ENCODE peak calls at places on chromosomes 12 and 14, in four cellular contexts. V, Q, I and N are unnamed samples.
A peak's percentile ranks its signal among the peaks of the same experiment; 100 is the strongest.

GRCh38 chr14:99537399-99537798 is 56.2 kb downstream of the CCNK start:
- DNase-seq in V (peak; percentile 83), Q (peak; percentile 83), I (no peak), N (no peak)

GRCh38 chr14:100862277-100862676 is 36.4 kb downstream of the MEG3 start:
- DNase-seq in V (no peak), Q (peak; percentile 31), I (no peak), N (no peak)

GRCh38 chr12:124520258-124520657 is 47.2 kb downstream of the NCOR2 start:
- DNase-seq in V (no peak), Q (peak; percentile 29), I (no peak), N (no peak)

GRCh38 chr12:69821441-69822204 is 3.4 kb upstream of the MYRFL start:
- DNase-seq in V (no peak), Q (peak; percentile 68), I (no peak), N (no peak)

GRCh38 chr12:6532051-6532926 is 2.0 kb upstream of the GAPDH start:
- DNase-seq in V (peak; percentile 96), Q (peak; percentile 99), I (peak; percentile 62), N (peak; percentile 90)

GRCh38 chr14:91274796-91275195 is 30.3 kb upstream of the GPR68 start:
- DNase-seq in V (no peak), Q (no peak), I (no peak), N (no peak)

GRCh38 chr12:6782903-6783571 is 6.3 kb upstream of the CD4 start:
- DNase-seq in V (no peak), Q (no peak), I (no peak), N (no peak)

GRCh38 chr14:74934476-74935339 is 11.6 kb upstream of the RPS6KL1 start:
- DNase-seq in V (peak; percentile 61), Q (no peak), I (no peak), N (peak; percentile 31)

GRCh38 chr14:76778546-76779215 is 17.4 kb downstream of the VASH1 start:
- DNase-seq in V (no peak), Q (no peak), I (no peak), N (peak; percentile 22)

GRCh38 chr12:85681333-85681732 is 154.9 kb downstream of the RASSF9 start:
- DNase-seq in V (no peak), Q (no peak), I (no peak), N (no peak)
- H3K56ac ChIP-seq in V (no peak overlapping the region), Q (no peak overlapping the region), I (no peak overlapping the region), N (no peak overlapping the region)

GRCh38 chr12:123091230-123091629 is 59.7 kb downstream of the PITPNM2 start:
- DNase-seq in V (no peak), Q (no peak), I (no peak), N (no peak)
- H3K4me1 ChIP-seq in V (peaks cover 2% of the 10 kb centered on the region), Q (peaks cover 35% of the 10 kb centered on the region), I (no peaks in the 10 kb centered on the region), N (no peaks in the 10 kb centered on the region)

GRCh38 chr12:95470300-95470699 is 3.7 kb upstream of the METAP2 start:
- DNase-seq in V (no peak), Q (no peak), I (no peak), N (no peak)

GRCh38 chr12:95473440-95473946 is 459 bp upstream of the METAP2 start:
- DNase-seq in V (no peak), Q (peak; percentile 41), I (no peak), N (peak; percentile 39)

DNA sequence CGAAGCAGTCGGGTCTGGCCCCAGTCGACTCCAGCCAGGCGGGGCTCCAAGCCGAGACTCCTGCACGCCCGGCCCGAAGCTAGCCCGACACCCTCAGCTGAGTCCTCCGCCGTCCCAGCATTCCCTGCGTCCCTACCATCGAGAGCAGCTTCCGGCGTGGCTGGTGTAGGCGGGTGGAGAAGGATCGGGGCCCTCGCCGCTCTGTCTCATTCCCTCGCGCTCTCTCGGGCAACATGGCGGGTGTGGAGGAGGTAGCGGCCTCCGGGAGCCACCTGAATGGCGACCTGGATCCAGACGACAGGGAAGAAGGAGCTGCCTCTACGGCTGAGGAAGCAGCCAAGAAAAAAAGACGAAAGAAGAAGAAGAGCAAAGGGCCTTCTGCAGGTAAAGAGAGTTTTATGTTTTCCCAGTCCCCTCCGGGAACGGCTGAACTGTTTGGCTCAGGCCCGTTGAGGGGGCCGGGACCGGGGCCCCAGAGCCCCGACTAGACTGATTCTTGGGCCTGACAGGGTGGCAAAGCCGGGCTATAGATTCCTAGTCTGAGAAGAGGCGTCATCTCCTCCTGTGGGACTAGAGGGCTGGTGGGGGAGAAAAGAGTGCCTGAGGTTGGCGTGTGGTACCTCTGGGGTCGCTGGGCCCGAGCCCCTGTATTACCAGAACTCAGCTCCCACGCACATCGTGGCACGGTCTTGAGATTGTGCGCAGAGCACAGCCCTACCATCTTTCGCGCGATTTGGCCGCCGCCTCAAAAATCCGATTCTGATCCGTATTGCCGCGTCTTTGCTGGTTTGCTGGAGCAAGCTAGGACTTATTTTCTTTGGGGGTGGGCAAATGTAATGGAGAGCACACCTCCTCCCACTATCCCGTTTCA is at the start of gene METAP2:
- DNase-seq in V (peak; percentile 99), Q (peak; percentile 95), I (peak; percentile 93), N (peak; percentile 99)
- H3K56ac ChIP-seq in V (peak within 1 kb of the TSS; percentile 97), Q (peak within 1 kb of the TSS; percentile 96), I (peak within 1 kb of the TSS; percentile 74), N (no peak within 1 kb of the TSS)

DNA sequence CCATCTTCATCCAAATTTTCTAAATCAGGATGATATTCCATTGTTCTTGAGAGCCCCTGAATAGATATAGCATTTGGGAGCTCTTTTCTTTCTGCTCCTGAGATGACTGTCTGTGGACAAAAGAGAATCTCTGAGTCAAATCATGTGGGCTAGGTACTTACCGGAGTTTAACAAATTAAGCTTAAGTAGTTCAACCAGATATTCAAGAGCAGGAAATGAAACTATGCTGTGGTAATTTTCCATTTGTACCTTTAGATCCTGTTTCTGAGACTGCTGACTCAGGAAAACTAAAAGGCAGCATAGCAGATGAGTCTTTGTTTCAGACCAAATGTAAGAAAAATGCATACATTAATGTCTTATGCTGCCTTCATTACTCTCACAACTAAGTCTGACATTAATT is at the start of gene CLEC7A:
- DNase-seq in V (no peak), Q (no peak), I (no peak), N (no peak)
- H3K4me1 ChIP-seq in V (peaks cover 3% of the 10 kb centered on the region), Q (no peaks in the 10 kb centered on the region), I (peaks cover 3% of the 10 kb centered on the region), N (peaks cover 9% of the 10 kb centered on the region)